ENCODE peak calls at places on chromosomes 12 and 14, in nine cellular contexts. J is hepatocyte, H is PC-3, W is GM23248, Z is MM.1S, G is HCT116, F is OCI-LY7, A is GM23338, I is SK-N-SH. Q is an unnamed sample.
A peak's percentile ranks its signal among the peaks of the same experiment; 100 is the strongest.

GRCh38 chr12:5154091-5154490 is 110.4 kb downstream of the KCNA5 start:
- DNase-seq in F (no peak), H (no peak), Z (no peak), W (no peak), G (no peak), J (no peak), I (no peak), A (peak; percentile 74), Q (peak; percentile 74)

GRCh38 chr12:80282761-80283160 is 161.3 kb upstream of the PTPRQ start:
- DNase-seq in H (no peak), G (no peak), A (no peak), I (no peak), F (no peak), W (peak; percentile 63), Z (no peak), J (no peak), Q (no peak)

GRCh38 chr12:130375296-130375695 is 37.6 kb downstream of the PIWIL1 start:
- DNase-seq in G (no peak), H (no peak), J (no peak), A (no peak), F (no peak), Z (no peak), I (no peak), W (no peak), Q (no peak)

GRCh38 chr14:92696356-92696755 is 52.1 kb downstream of the LGMN start:
- DNase-seq in J (no peak), F (no peak), G (no peak), H (no peak), W (no peak), Z (no peak), A (no peak), I (no peak), Q (no peak)

GRCh38 chr14:94313991-94314655 is 9.0 kb downstream of the SERPINA6 start:
- DNase-seq in Z (no peak), W (peak; percentile 67), A (no peak), I (no peak), G (no peak), F (no peak), H (no peak), J (no peak), Q (no peak)

GRCh38 chr12:89098390-89099102 is 253.8 kb downstream of the DUSP6 start:
- DNase-seq in Z (no peak), J (peak; percentile 13), W (peak; percentile 13), G (no peak), A (peak; percentile 85), H (no peak), F (no peak), I (peak; percentile 4), Q (peak; percentile 49)

GRCh38 chr12:107736914-107737313 is 24.0 kb downstream of the PRDM4 start:
- DNase-seq in J (no peak), A (no peak), F (peak; percentile 86), H (no peak), W (no peak), I (no peak), G (no peak), Z (peak; percentile 7), Q (no peak)

GRCh38 chr14:101965796-101966718 is 1.7 kb downstream of the DYNC1H1 start:
- DNase-seq in Z (no peak), J (no peak), A (no peak), I (no peak), H (peak; percentile 48), F (peak; percentile 31), G (no peak), W (peak; percentile 63), Q (no peak)

GRCh38 chr12:94140556-94140955 is 7.8 kb upstream of the PLXNC1 start:
- DNase-seq in Z (peak; percentile 32), W (peak; percentile 22), J (peak; percentile 27), I (peak; percentile 58), A (peak; percentile 79), F (peak; percentile 59), H (peak; percentile 34), G (peak; percentile 19), Q (peak; percentile 49)
- TF ChIP-seq EZH2phosphoT487 in Z (no peak), W (no peak), J (no peak), I (no peak), A (no peak), F (no peak), H (no peak), G (no peak), Q (no peak)

GRCh38 chr14:69684461-69685183 is 73.2 kb downstream of the SUSD6 start:
- DNase-seq in H (no peak), W (no peak), J (no peak), G (no peak), F (no peak), A (no peak), I (no peak), Z (no peak), Q (no peak)

GRCh38 chr14:69683971-69684370 is 72.6 kb downstream of the SUSD6 start:
- DNase-seq in I (no peak), A (no peak), J (no peak), W (no peak), Z (no peak), H (no peak), F (no peak), G (no peak), Q (no peak)

GRCh38 chr14:69682607-69683263 is 71.3 kb downstream of the SUSD6 start:
- DNase-seq in H (no peak), Z (peak; percentile 26), F (no peak), W (peak; percentile 54), G (no peak), I (no peak), A (no peak), J (no peak), Q (no peak)

GRCh38 chr14:69685716-69686115 is 74.3 kb downstream of the SUSD6 start:
- DNase-seq in W (peak; percentile 66), G (no peak), I (no peak), J (peak; percentile 44), H (peak; percentile 38), A (no peak), F (no peak), Z (no peak), Q (no peak)

DNA sequence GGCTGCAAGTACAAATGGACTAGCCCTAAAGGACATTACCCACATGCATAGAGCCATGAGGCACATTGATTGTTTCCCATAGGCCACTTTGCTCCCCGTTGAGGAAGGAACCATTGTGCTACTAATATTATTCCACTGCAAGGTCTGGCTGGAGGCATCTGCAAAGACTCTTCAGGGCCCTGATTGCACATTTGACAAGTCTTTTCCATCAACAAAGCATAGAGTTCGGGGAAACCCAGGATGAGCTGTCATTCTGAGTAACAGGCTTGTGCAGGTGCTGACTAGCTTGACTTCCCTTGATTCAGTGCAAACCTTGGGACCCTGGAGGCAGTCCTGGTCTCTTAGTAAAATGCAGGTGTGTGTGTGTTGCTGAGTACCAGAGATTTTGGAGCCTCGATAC is 73.8 kb downstream of the SUSD6 start:
- DNase-seq in G (no peak), J (no peak), H (peak; percentile 77), Z (no peak), I (no peak), A (no peak), F (no peak), W (peak; percentile 43), Q (no peak)
- H3K27ac ChIP-seq in G (no peak overlapping the region), J (peak overlapping the region; percentile 45), H (peak overlapping the region; percentile 69), Z (no peak overlapping the region), I (no peak overlapping the region), A (no peak overlapping the region), F (peak overlapping the region; percentile 27), W (no peak overlapping the region), Q (no peak overlapping the region)

DNA sequence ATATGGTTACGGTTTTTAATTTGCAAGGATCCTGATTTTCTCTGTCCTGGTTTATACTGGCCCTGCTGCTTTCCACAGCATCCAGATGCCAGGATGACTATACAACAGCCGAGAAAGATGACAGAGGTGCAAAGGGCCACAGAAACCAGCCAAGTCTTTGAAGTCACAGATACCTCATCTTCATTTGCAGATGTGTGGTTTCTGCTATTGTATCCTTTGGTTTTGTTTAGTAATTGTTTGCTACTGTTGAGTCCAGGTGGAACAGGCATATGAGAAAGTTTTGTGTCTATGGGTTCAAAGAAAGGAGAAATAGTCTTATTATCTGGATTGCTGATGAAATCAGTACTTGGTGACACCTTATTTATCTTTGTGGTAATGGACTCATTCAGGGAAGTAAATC is 17.3 kb upstream of the KLHL42 start:
- DNase-seq in J (no peak), F (no peak), Z (peak; percentile 73), I (no peak), W (no peak), A (no peak), H (no peak), G (no peak), Q (no peak)
- TF ChIP-seq EZH2phosphoT487 in J (no peak), F (no peak), Z (no peak), I (no peak), W (no peak), A (no peak), H (no peak), G (no peak), Q (no peak)

GRCh38 chr12:120115066-120115465 is 1.5 kb downstream of the RAB35 start:
- DNase-seq in I (no peak), J (no peak), A (no peak), H (no peak), W (no peak), G (no peak), Z (no peak), F (no peak), Q (no peak)

GRCh38 chr12:120115692-120116442 is 686 bp downstream of the RAB35 start:
- DNase-seq in F (peak; percentile 70), A (peak; percentile 69), Z (no peak), H (peak; percentile 36), G (peak; percentile 41), I (no peak), W (peak; percentile 81), J (peak; percentile 58), Q (no peak)

GRCh38 chr12:120109570-120110267 is 6.8 kb downstream of the RAB35 start:
- DNase-seq in Z (no peak), I (no peak), F (no peak), A (no peak), H (no peak), G (no peak), W (no peak), J (no peak), Q (no peak)

GRCh38 chr12:120106151-120106550 is 10.4 kb downstream of the RAB35 start:
- DNase-seq in F (no peak), I (no peak), W (no peak), Z (no peak), H (no peak), J (no peak), A (no peak), G (no peak), Q (no peak)

DNA sequence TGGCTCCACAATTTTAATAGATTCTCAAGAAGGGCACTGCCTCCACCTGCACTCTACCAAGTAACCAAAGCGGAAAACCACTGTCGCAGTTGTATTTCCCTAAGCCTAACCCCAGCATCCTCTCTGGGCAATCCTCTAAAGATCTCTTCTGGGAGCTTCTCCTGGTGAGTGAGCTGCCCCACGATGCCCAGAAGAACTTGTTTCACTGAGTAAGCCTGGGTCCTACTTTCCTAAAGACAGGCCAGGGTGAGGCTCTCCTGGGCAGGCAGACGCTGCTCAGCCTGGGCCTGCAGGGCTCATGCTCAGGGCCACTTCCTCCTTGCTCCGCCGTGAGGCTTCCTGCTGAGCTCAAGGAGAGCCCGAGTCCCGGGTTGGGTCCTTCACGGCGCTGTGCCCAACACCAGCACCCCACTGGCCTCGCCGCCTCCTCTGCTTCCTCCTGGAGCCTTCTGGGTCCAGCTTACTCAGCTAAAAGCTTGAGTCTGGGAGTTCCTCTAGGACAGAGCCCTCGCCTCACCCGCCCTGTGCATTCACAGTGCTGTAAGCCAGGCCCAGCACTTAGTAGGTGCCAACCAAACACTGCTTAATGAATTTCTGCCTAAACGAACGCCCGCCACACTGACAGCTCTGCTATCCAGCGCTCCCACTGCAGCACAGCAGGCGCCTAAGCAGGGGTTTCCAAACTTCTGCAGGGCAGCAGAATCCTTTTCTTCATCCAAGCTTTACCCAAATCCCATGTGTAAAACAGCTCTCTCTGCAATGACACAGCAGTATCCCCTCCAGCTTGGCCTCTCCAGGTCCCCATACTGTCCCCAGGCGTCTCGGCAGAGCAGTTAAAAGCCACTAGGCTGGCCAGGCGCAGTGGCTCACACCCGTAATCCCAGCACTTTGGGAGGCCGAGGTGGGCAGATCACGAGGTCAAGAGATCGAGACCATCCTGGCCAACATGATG is 5.7 kb downstream of the RAB35 start:
- DNase-seq in G (no peak), J (no peak), A (peak; percentile 47), F (peak; percentile 79), H (no peak), I (no peak), W (no peak), Z (no peak), Q (peak; percentile 16)
- H3K27ac ChIP-seq in G (no peak overlapping the region), J (no peak overlapping the region), A (peak overlapping the region; percentile 73), F (peak overlapping the region; percentile 76), H (no peak overlapping the region), I (no peak overlapping the region), W (no peak overlapping the region), Z (no peak overlapping the region), Q (peak overlapping the region; percentile 73)

Q was measured in neural progenitor cell.